ENCODE peak calls at places on chromosome X, in nine cellular contexts. L, P, J, A, N, H, R, X and C are unnamed samples.

GRCh38 chrX:46573896-46574336 is 351 bp downstream of the CHST7 start:
- DNase-seq in L (peak; percentile 48), P (peak; percentile 75), J (peak; percentile 40), A (peak; percentile 56), N (peak; percentile 40), H (peak; percentile 67), R (peak; percentile 67), X (peak; percentile 85), C (no peak)

GRCh38 chrX:49257846-49258748 is 6.4 kb downstream of the FOXP3 start:
- DNase-seq in L (no peak), P (no peak), J (no peak), A (no peak), N (no peak), H (no peak), R (no peak), X (no peak), C (no peak)

GRCh38 chrX:1205681-1206611 is 6.5 kb downstream of the CRLF2 start:
- DNase-seq in L (peak; percentile 59), P (peak; percentile 76), J (no peak), A (no peak), N (no peak), H (no peak), R (no peak), X (peak; percentile 79), C (peak; percentile 47)

GRCh38 chrX:65600106-65600505 is 65.5 kb upstream of the LAS1L start:
- DNase-seq in L (no peak), P (no peak), J (no peak), A (no peak), N (no peak), H (no peak), R (no peak), X (no peak), C (no peak)

GRCh38 chrX:105821471-105822081 is 763 bp upstream of the NRK start:
- DNase-seq in L (peak; percentile 45), P (no peak), J (no peak), A (no peak), N (no peak), H (peak; percentile 39), R (peak; percentile 47), X (peak; percentile 79), C (peak; percentile 27)

GRCh38 chrX:150935466-150935865 is 37.0 kb upstream of the CD99L2 start:
- DNase-seq in L (peak; percentile 41), P (no peak), J (no peak), A (no peak), N (no peak), H (no peak), R (no peak), X (no peak), C (no peak)

GRCh38 chrX:22081475-22082092 is 49.5 kb downstream of the PHEX start:
- DNase-seq in L (peak; percentile 63), P (peak; percentile 17), J (peak; percentile 51), A (peak; percentile 53), N (no peak), H (no peak), R (peak; percentile 41), X (peak; percentile 86), C (peak; percentile 13)

GRCh38 chrX:103254171-103254824 is 657 bp downstream of the TCEAL8 start:
- DNase-seq in L (peak; percentile 23), P (peak; percentile 7), J (peak; percentile 42), A (peak; percentile 55), N (peak; percentile 24), H (peak; percentile 65), R (peak; percentile 47), X (peak; percentile 98), C (no peak)

GRCh38 chrX:103794117-103794516 is 17.5 kb downstream of the PLP1 start:
- DNase-seq in L (peak; percentile 45), P (no peak), J (no peak), A (no peak), N (no peak), H (no peak), R (no peak), X (no peak), C (no peak)

GRCh38 chrX:17788439-17788838 is 51.1 kb downstream of the SCML1 start:
- DNase-seq in L (peak; percentile 16), P (peak; percentile 58), J (peak; percentile 39), A (no peak), N (peak; percentile 30), H (no peak), R (no peak), X (peak; percentile 79), C (no peak)

GRCh38 chrX:49884290-49884862 is 5.1 kb downstream of the USP27X start:
- DNase-seq in L (peak; percentile 35), P (peak; percentile 47), J (peak; percentile 67), A (peak; percentile 69), N (no peak), H (peak; percentile 64), R (peak; percentile 62), X (peak; percentile 88), C (peak; percentile 14)

DNA sequence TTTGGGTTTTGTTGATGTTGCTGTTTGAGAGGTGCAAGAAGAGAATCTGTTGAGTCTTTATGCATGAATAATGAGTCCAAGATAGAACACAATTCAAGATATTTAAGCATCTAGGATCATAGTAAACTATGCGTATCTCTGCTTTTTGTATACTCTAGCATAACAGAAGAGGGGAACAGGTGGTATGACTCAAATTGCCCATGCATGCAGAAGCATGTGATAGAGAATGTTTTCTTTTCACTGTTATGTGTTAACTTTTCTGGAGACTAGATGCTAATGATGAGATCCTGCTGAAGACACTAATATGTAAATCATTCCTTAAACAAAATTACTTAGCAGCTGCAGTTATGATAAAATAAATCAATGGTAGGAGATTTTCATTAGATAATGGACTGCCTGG is 165.3 kb upstream of the FTHL17 start:
- DNase-seq in L (peak; percentile 17), P (no peak), J (no peak), A (no peak), N (no peak), H (no peak), R (no peak), X (no peak), C (no peak)
- H3K4me1 ChIP-seq in L (no peaks in the 10 kb centered on the region), P (no peaks in the 10 kb centered on the region), J (no peaks in the 10 kb centered on the region), A (no peaks in the 10 kb centered on the region), N (no peaks in the 10 kb centered on the region), H (no peaks in the 10 kb centered on the region), R (no peaks in the 10 kb centered on the region), X (no peaks in the 10 kb centered on the region), C (no peaks in the 10 kb centered on the region)

DNA sequence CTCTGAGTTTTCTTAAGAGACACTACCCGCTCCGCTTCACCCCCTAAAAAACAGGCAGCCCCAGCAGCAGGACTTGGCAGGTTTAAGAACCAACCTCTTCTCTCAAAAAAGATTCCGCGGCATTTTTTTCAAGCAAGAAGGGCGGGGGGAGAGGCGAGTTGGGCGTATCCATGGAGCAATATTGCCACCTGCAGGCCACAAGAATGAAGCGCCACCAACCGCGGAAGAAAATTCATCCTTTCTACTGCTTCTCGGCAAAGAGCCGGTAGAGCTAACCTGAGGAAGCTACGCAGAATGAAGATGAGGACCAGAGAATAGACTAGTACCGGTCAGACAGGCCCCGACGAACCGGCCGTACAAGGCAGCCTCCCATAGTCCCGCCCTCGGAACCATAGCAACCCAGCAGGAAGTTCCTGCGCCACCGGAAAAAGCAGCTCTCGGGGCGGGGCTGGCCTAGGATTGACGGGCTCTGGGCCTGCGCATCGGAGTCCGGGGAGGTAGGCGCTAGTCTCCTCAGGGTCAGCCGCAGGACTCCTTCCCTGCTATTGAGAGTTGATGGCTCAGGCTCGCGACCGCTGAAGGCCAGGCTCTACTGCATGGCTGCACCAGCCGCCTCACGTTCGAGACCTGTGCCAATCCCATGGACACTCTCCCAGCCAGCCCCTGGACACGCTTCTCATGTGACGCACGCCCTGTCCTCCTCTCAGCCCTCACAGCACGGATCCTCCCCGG is 76.9 kb downstream of the MAGED4 start:
- DNase-seq in L (peak; percentile 85), P (peak; percentile 92), J (peak; percentile 96), A (peak; percentile 98), N (peak; percentile 95), H (peak; percentile 95), R (peak; percentile 90), X (peak; percentile 94), C (peak; percentile 71)
- H3K4me3 ChIP-seq in L (peak overlapping the region; percentile 68), P (peak overlapping the region; percentile 78), J (peak overlapping the region; percentile 56), A (peak overlapping the region; percentile 86), N (peak overlapping the region; percentile 47), H (peak overlapping the region; percentile 60), R (peak overlapping the region; percentile 63), X (peak overlapping the region; percentile 81), C (peak overlapping the region; percentile 58)

DNA sequence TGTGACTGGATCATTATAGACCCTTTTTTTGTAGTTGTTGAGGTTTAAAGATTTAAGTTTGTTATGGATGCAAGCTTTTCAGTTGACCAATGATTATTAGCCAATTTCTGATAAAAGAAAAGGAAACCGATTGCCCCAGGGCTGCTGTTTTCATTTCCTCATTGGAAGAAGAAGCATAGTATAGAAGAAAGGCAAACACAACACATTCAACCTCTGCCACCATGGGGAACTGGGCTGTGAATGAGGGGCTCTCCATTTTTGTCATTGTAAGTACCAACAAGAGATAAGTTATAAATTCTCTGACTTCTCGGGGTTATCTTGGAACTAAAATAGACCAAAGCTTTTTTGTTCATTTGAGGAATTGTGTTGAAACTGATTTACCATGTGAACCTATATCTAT is at the start of gene CYBB:
- DNase-seq in L (no peak), P (no peak), J (no peak), A (no peak), N (no peak), H (no peak), R (no peak), X (no peak), C (no peak)
- H3K4me1 ChIP-seq in L (no peaks in the 10 kb centered on the region), P (peaks cover 12% of the 10 kb centered on the region), J (no peaks in the 10 kb centered on the region), A (no peaks in the 10 kb centered on the region), N (no peaks in the 10 kb centered on the region), H (no peaks in the 10 kb centered on the region), R (no peaks in the 10 kb centered on the region), X (no peaks in the 10 kb centered on the region), C (no peaks in the 10 kb centered on the region)

DNA sequence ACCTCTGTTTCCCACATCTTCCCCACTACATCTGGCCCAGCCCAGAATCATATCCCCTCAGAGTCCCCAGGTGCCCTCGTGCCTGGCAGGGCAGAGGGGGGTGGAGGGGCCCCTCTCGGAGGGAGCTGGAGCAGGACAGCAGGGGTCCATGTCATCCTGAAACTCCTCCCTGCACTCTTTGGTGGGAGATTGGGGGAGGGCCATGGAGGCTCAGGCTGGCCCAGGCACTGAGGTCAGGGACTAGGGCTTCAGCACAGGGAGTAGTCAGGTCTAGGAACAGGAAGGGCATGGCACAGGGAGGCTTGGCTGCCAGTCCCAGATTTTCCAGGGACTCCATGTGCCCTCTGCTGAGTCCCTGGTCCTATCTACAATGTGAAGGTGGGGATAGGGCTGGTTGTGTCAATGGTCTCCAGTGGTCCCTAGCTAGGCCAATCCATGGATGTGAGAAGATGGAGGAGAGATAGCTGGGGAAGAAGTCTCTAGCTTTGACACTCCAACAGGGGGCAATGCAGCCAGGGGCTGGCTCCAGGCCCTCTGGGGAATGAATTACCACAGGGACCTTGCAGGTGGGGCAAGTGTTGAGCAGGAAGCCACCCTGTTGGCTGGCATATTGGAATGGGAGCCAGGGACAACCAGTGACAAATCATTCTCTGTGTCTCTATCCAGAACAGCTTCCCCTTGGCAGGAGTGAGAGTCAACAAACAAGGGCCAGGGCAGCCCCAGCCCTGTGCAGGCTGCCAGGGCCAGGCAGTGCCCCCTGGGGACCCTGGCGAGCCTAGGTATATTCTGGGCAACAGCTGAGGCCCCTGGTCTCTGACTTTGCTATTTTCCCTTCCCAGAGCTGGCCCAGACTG is 154.4 kb downstream of the EFNB1 start:
- DNase-seq in L (no peak), P (no peak), J (no peak), A (no peak), N (no peak), H (no peak), R (no peak), X (peak; percentile 42), C (no peak)
- H3K4me3 ChIP-seq in L (no peak overlapping the region), P (no peak overlapping the region), J (no peak overlapping the region), A (no peak overlapping the region), N (no peak overlapping the region), H (no peak overlapping the region), R (no peak overlapping the region), X (no peak overlapping the region), C (no peak overlapping the region)